ENCODE peak calls at places on chromosomes 12 and 14, in six cellular contexts. One of them, this sample, is unnamed.
A peak's percentile ranks its signal among the peaks of the same experiment; 100 is the strongest.

GRCh38 chr12:127306604-127307215 is 960.3 kb upstream of the TMEM132C start:
- DNase-seq in non-pigmented ciliary epithelial cell: no peak
- DNase-seq in SHP77 treated with DMSO at 0.1 percent for 48 hours: no peak
- DNase-seq in HTR-8/SVneo: no peak
- DNase-seq in T-helper 1 cell: no peak
- DNase-seq in NCI-H1105 treated with DMSO at 0.1 percent for 48 hours: no peak
- DNase-seq in this sample: no peak

GRCh38 chr14:98766818-98767217 is 505.2 kb downstream of the BCL11B start:
- DNase-seq in non-pigmented ciliary epithelial cell: no peak
- DNase-seq in SHP77 treated with DMSO at 0.1 percent for 48 hours: no peak
- DNase-seq in HTR-8/SVneo: no peak
- DNase-seq in T-helper 1 cell: no peak
- DNase-seq in NCI-H1105 treated with DMSO at 0.1 percent for 48 hours: no peak
- DNase-seq in this sample: no peak

GRCh38 chr14:34498684-34499412 is 36.8 kb upstream of the SPTSSA start:
- DNase-seq in non-pigmented ciliary epithelial cell: no peak
- DNase-seq in SHP77 treated with DMSO at 0.1 percent for 48 hours: peak; percentile 56
- DNase-seq in HTR-8/SVneo: peak; percentile 38
- DNase-seq in T-helper 1 cell: no peak
- DNase-seq in NCI-H1105 treated with DMSO at 0.1 percent for 48 hours: peak; percentile 40
- DNase-seq in this sample: peak; percentile 56

GRCh38 chr12:82672811-82673495 is 13.8 kb upstream of the TMTC2 start:
- DNase-seq in non-pigmented ciliary epithelial cell: no peak
- DNase-seq in SHP77 treated with DMSO at 0.1 percent for 48 hours: no peak
- DNase-seq in HTR-8/SVneo: no peak
- DNase-seq in T-helper 1 cell: no peak
- DNase-seq in NCI-H1105 treated with DMSO at 0.1 percent for 48 hours: no peak
- DNase-seq in this sample: no peak

GRCh38 chr12:105852958-105853357 is 285.8 kb downstream of the NUAK1 start:
- DNase-seq in non-pigmented ciliary epithelial cell: no peak
- DNase-seq in SHP77 treated with DMSO at 0.1 percent for 48 hours: no peak
- DNase-seq in HTR-8/SVneo: no peak
- DNase-seq in T-helper 1 cell: no peak
- DNase-seq in NCI-H1105 treated with DMSO at 0.1 percent for 48 hours: no peak
- DNase-seq in this sample: no peak

GRCh38 chr12:94721173-94721572 is 70.8 kb upstream of the TMCC3 start:
- DNase-seq in non-pigmented ciliary epithelial cell: no peak
- DNase-seq in SHP77 treated with DMSO at 0.1 percent for 48 hours: no peak
- DNase-seq in HTR-8/SVneo: no peak
- DNase-seq in T-helper 1 cell: no peak
- DNase-seq in NCI-H1105 treated with DMSO at 0.1 percent for 48 hours: no peak
- DNase-seq in this sample: no peak

GRCh38 chr12:5498081-5498480 is 66.2 kb downstream of the NTF3 start:
- DNase-seq in non-pigmented ciliary epithelial cell: no peak
- DNase-seq in SHP77 treated with DMSO at 0.1 percent for 48 hours: no peak
- DNase-seq in HTR-8/SVneo: no peak
- DNase-seq in T-helper 1 cell: no peak
- DNase-seq in NCI-H1105 treated with DMSO at 0.1 percent for 48 hours: no peak
- DNase-seq in this sample: no peak

GRCh38 chr12:41013921-41014642 is 174.0 kb upstream of the PDZRN4 start:
- DNase-seq in non-pigmented ciliary epithelial cell: no peak
- DNase-seq in SHP77 treated with DMSO at 0.1 percent for 48 hours: no peak
- DNase-seq in HTR-8/SVneo: no peak
- DNase-seq in T-helper 1 cell: no peak
- DNase-seq in NCI-H1105 treated with DMSO at 0.1 percent for 48 hours: no peak
- DNase-seq in this sample: no peak

GRCh38 chr14:28381656-28382055 is 384.9 kb upstream of the FOXG1 start:
- DNase-seq in non-pigmented ciliary epithelial cell: peak; percentile 13
- DNase-seq in SHP77 treated with DMSO at 0.1 percent for 48 hours: no peak
- DNase-seq in HTR-8/SVneo: no peak
- DNase-seq in T-helper 1 cell: no peak
- DNase-seq in NCI-H1105 treated with DMSO at 0.1 percent for 48 hours: no peak
- DNase-seq in this sample: no peak

GRCh38 chr14:82046512-82047226 is 513.0 kb upstream of the SEL1L start:
- DNase-seq in non-pigmented ciliary epithelial cell: no peak
- DNase-seq in SHP77 treated with DMSO at 0.1 percent for 48 hours: no peak
- DNase-seq in HTR-8/SVneo: no peak
- DNase-seq in T-helper 1 cell: no peak
- DNase-seq in NCI-H1105 treated with DMSO at 0.1 percent for 48 hours: no peak
- DNase-seq in this sample: no peak

GRCh38 chr14:105935384-105935783 is 409.0 kb downstream of the TMEM121 start:
- DNase-seq in non-pigmented ciliary epithelial cell: no peak
- DNase-seq in SHP77 treated with DMSO at 0.1 percent for 48 hours: no peak
- DNase-seq in HTR-8/SVneo: no peak
- DNase-seq in T-helper 1 cell: no peak
- DNase-seq in NCI-H1105 treated with DMSO at 0.1 percent for 48 hours: no peak
- DNase-seq in this sample: no peak

GRCh38 chr14:64971890-64972785 is at the start of gene RAB15:
- DNase-seq in non-pigmented ciliary epithelial cell: no peak
- DNase-seq in SHP77 treated with DMSO at 0.1 percent for 48 hours: no peak
- DNase-seq in HTR-8/SVneo: peak; percentile 81
- DNase-seq in T-helper 1 cell: peak; percentile 22
- DNase-seq in NCI-H1105 treated with DMSO at 0.1 percent for 48 hours: peak; percentile 58
- DNase-seq in this sample: peak; percentile 66

GRCh38 chr14:83660597-83660996 is 1869.3 kb upstream of the FLRT2 start:
- DNase-seq in non-pigmented ciliary epithelial cell: no peak
- DNase-seq in SHP77 treated with DMSO at 0.1 percent for 48 hours: no peak
- DNase-seq in HTR-8/SVneo: no peak
- DNase-seq in T-helper 1 cell: no peak
- DNase-seq in NCI-H1105 treated with DMSO at 0.1 percent for 48 hours: no peak
- DNase-seq in this sample: no peak

GRCh38 chr14:100607611-100607956 is 20.4 kb upstream of the BEGAIN start:
- DNase-seq in non-pigmented ciliary epithelial cell: no peak
- DNase-seq in SHP77 treated with DMSO at 0.1 percent for 48 hours: no peak
- DNase-seq in HTR-8/SVneo: no peak
- DNase-seq in T-helper 1 cell: no peak
- DNase-seq in NCI-H1105 treated with DMSO at 0.1 percent for 48 hours: no peak
- DNase-seq in this sample: no peak

GRCh38 chr14:34766611-34767010 is 52.2 kb upstream of the CFL2 start:
- DNase-seq in non-pigmented ciliary epithelial cell: no peak
- DNase-seq in SHP77 treated with DMSO at 0.1 percent for 48 hours: no peak
- DNase-seq in HTR-8/SVneo: no peak
- DNase-seq in T-helper 1 cell: no peak
- DNase-seq in NCI-H1105 treated with DMSO at 0.1 percent for 48 hours: no peak
- DNase-seq in this sample: no peak

GRCh38 chr12:69388371-69388770 is 28.8 kb downstream of the YEATS4 start:
- DNase-seq in non-pigmented ciliary epithelial cell: no peak
- DNase-seq in SHP77 treated with DMSO at 0.1 percent for 48 hours: no peak
- DNase-seq in HTR-8/SVneo: peak; percentile 11
- DNase-seq in T-helper 1 cell: no peak
- DNase-seq in NCI-H1105 treated with DMSO at 0.1 percent for 48 hours: no peak
- DNase-seq in this sample: no peak

GRCh38 chr14:51006781-51007211 is 62.5 kb upstream of the PYGL start:
- DNase-seq in non-pigmented ciliary epithelial cell: no peak
- DNase-seq in SHP77 treated with DMSO at 0.1 percent for 48 hours: peak; percentile 61
- DNase-seq in HTR-8/SVneo: peak; percentile 48
- DNase-seq in T-helper 1 cell: no peak
- DNase-seq in NCI-H1105 treated with DMSO at 0.1 percent for 48 hours: no peak
- DNase-seq in this sample: peak; percentile 77

GRCh38 chr12:1776139-1776975 is 44.0 kb upstream of the LRTM2 start:
- DNase-seq in non-pigmented ciliary epithelial cell: peak; percentile 63
- DNase-seq in SHP77 treated with DMSO at 0.1 percent for 48 hours: no peak
- DNase-seq in HTR-8/SVneo: peak; percentile 94
- DNase-seq in T-helper 1 cell: no peak
- DNase-seq in NCI-H1105 treated with DMSO at 0.1 percent for 48 hours: no peak
- DNase-seq in this sample: peak; percentile 84

This sample was measured in trophoblast cell.